ENCODE peak calls at places on chromosome 1, in nine cellular contexts. Z is HCT116, H is mesendoderm, X is neural progenitor cell, C is fibroblast of lung, G is GM23248, P is mammary epithelial cell, J is MM.1S, F is mesenchymal stem cell. E is an unnamed sample.

GRCh38 chr1:94096797-94097549 is 24.0 kb downstream of the ABCA4 start:
- DNase-seq in J (no peak), P (no peak), C (peak; percentile 35), H (no peak), Z (no peak), F (peak; percentile 41), X (no peak), G (peak; percentile 28), E (peak; percentile 27)

GRCh38 chr1:101200513-101200912 is 36.3 kb upstream of the S1PR1 start:
- DNase-seq in G (peak; percentile 95), X (no peak), C (peak; percentile 94), J (no peak), H (peak; percentile 87), P (peak; percentile 75), F (peak; percentile 77), Z (peak; percentile 10), E (peak; percentile 89)

GRCh38 chr1:231485029-231485784 is 43.3 kb upstream of the TSNAX start:
- DNase-seq in P (no peak), G (peak; percentile 9), H (no peak), J (no peak), C (peak; percentile 29), X (no peak), F (no peak), Z (no peak), E (peak; percentile 22)

GRCh38 chr1:59025201-59025600 is 241.4 kb upstream of the JUN start:
- DNase-seq in G (peak; percentile 59), H (no peak), Z (no peak), C (peak; percentile 77), F (peak; percentile 69), J (no peak), X (no peak), P (no peak), E (peak; percentile 70)

GRCh38 chr1:110053557-110054428 is 16.7 kb downstream of the ALX3 start:
- DNase-seq in H (peak; percentile 72), Z (no peak), J (peak; percentile 9), G (peak; percentile 53), X (peak; percentile 68), P (no peak), F (peak; percentile 49), C (no peak), E (no peak)

GRCh38 chr1:17084787-17085186 is 31.0 kb upstream of the SDHB start:
- DNase-seq in Z (no peak), G (no peak), F (no peak), H (no peak), J (no peak), P (no peak), X (no peak), C (no peak), E (no peak)

GRCh38 chr1:3590145-3590768 is 21.1 kb downstream of the MEGF6 start:
- DNase-seq in F (no peak), Z (no peak), C (no peak), X (no peak), H (no peak), P (no peak), G (no peak), J (no peak), E (no peak)

GRCh38 chr1:207789792-207790787 is 38.2 kb downstream of the CD46 start:
- DNase-seq in X (no peak), Z (no peak), H (no peak), C (peak; percentile 20), P (peak; percentile 52), G (peak; percentile 24), J (no peak), F (peak; percentile 54), E (no peak)

GRCh38 chr1:93537924-93538323 is 90.0 kb downstream of the FNBP1L start:
- DNase-seq in H (no peak), Z (no peak), P (no peak), C (peak; percentile 36), F (no peak), X (no peak), J (no peak), G (peak; percentile 77), E (peak; percentile 18)

GRCh38 chr1:4771721-4772120 is 117.3 kb downstream of the AJAP1 start:
- DNase-seq in P (no peak), X (no peak), Z (no peak), H (no peak), G (no peak), F (no peak), C (no peak), J (no peak), E (no peak)
- H3K9ac ChIP-seq in P (no peak overlapping the region), X (no peak overlapping the region), Z (no peak overlapping the region), H (no peak overlapping the region), G (no peak overlapping the region), F (no peak overlapping the region), C (no peak overlapping the region), J (no peak overlapping the region), E (no peak overlapping the region)

GRCh38 chr1:158181577-158181922 is 855 bp downstream of the CD1D start:
- DNase-seq in H (no peak), P (no peak), F (no peak), C (no peak), J (no peak), G (no peak), X (no peak), Z (no peak), E (no peak)
- H3K4me3 ChIP-seq in H (peak overlapping the region; percentile 61), P (peak overlapping the region; percentile 64), F (peak overlapping the region; percentile 78), C (no peak overlapping the region), J (no peak overlapping the region), G (peak overlapping the region; percentile 69), X (peak overlapping the region; percentile 80), Z (no peak overlapping the region), E (peak overlapping the region; percentile 39)

GRCh38 chr1:116667577-116668105 is at the start of gene IGSF3:
- DNase-seq in F (peak; percentile 35), J (peak; percentile 49), G (peak; percentile 64), X (peak; percentile 93), H (peak; percentile 88), P (peak; percentile 72), Z (no peak), C (peak; percentile 47), E (no peak)
- H3K9ac ChIP-seq in F (peak within 1 kb of the TSS; percentile 32), J (no peak within 1 kb of the TSS), G (no peak within 1 kb of the TSS), X (no peak within 1 kb of the TSS), H (peak within 1 kb of the TSS; percentile 72), P (peak within 1 kb of the TSS; percentile 70), Z (peak within 1 kb of the TSS; percentile 58), C (no peak within 1 kb of the TSS), E (peak within 1 kb of the TSS; percentile 64)

DNA sequence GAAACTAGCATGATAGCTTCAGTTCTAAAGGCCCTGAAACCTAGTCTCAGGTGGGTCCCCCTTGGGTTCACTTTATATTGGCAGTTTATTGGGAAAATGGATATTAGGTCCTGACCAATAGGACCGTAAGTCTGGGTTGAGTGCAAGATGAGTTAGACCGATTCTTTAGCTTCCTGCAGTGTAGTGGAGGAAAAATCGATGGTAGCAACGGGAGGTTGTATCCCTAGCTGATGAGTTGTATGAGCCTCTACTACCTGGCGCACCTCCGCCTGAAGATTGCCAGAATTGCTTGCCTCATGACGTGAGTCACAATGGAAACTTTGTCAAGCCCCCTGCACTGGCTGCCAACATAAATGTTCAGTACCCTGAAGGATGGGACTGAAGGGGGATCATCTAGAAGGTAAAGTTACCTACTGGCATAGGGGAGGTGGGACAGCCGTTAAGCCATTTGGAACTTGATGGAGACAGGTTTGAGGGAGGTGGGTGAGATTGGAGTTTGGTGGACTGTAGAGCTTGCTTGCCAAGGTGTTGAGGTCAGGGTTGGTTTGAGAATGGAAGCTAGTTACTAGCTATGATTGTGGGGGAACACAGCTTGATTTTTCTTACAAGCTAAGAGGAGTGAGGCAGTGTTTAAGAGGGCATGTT is 4.0 kb downstream of the RCC1 start:
- DNase-seq in P (peak; percentile 44), J (no peak), C (peak; percentile 53), F (no peak), Z (no peak), G (peak; percentile 38), H (peak; percentile 69), X (no peak), E (peak; percentile 38)
- H3K4me3 ChIP-seq in P (no peak overlapping the region), J (peak overlapping the region; percentile 12), C (peak overlapping the region; percentile 78), F (peak overlapping the region; percentile 95), Z (no peak overlapping the region), G (peak overlapping the region; percentile 100), H (peak overlapping the region; percentile 34), X (peak overlapping the region; percentile 12), E (peak overlapping the region; percentile 92)

GRCh38 chr1:12080156-12080555 is 17.1 kb downstream of the TNFRSF8 start:
- DNase-seq in X (no peak), P (no peak), H (no peak), Z (no peak), C (peak; percentile 17), F (no peak), G (no peak), J (no peak), E (no peak)

GRCh38 chr1:12078938-12079861 is 16.1 kb downstream of the TNFRSF8 start:
- DNase-seq in G (peak; percentile 75), P (no peak), H (peak; percentile 87), J (peak; percentile 64), Z (peak; percentile 27), F (peak; percentile 53), X (peak; percentile 75), C (peak; percentile 40), E (no peak)

GRCh38 chr1:12081648-12082396 is 18.7 kb downstream of the TNFRSF8 start:
- DNase-seq in X (no peak), H (no peak), F (no peak), G (no peak), J (no peak), P (no peak), Z (peak; percentile 37), C (no peak), E (no peak)

GRCh38 chr1:12082988-12083387 is 19.9 kb downstream of the TNFRSF8 start:
- DNase-seq in G (no peak), C (no peak), P (no peak), H (no peak), F (no peak), X (no peak), J (no peak), Z (no peak), E (no peak)

DNA sequence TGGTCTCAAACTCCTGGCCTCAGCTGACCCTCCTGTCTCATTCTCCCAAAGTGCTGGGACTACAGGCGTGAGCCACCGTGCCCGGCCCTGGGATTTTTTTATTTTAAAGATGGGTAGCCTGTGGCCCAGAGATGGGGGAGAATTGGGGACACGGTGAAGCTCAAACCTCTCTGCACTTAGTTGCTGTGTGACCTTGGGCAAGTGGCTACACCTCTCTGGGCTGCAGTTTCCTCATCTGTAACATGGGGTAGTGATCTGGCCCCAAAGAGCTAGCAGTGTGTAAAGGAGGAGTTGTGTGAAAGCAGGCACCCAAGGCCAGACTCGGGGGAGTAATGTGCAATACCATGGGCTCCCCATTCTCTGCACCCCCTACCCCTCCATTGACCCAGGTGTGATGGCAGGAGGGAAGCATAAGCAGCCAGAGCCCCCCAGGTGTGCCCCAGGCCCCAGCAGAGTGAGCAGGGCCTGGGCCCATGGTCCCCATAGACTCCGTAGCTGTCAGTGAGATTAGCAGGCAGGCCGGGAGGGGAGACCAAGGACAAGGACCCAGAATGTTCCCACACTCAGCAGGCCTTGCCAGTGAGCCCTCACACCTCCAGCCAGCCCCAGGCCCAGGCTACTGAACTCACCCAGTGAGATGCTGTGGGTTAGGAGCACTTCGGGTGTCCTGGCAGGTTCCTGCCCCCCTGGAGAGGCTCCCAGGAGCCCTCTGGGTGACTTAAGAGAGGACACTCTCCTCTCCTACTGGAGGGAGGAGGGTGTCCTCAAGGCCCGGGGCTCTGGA is 17.9 kb downstream of the TNFRSF8 start:
- DNase-seq in H (no peak), Z (no peak), P (no peak), J (no peak), C (no peak), F (no peak), X (no peak), G (no peak), E (no peak)
- H3K9ac ChIP-seq in H (no peak overlapping the region), Z (peak overlapping the region; percentile 57), P (no peak overlapping the region), J (no peak overlapping the region), C (no peak overlapping the region), F (no peak overlapping the region), X (no peak overlapping the region), G (no peak overlapping the region), E (no peak overlapping the region)